ENCODE peak calls at places on chromosomes 7 and 10, in ten cellular contexts. B, C, I, F, D, R, E, V, W and S are unnamed samples.

GRCh38 chr7:86790383-86790782 is 146.7 kb downstream of the GRM3 start:
- DNase-seq in B (no peak), C (no peak), I (no peak), F (no peak), D (no peak), R (no peak), E (no peak), V (no peak), W (no peak), S (no peak)

GRCh38 chr10:2839081-2839725 is 228.1 kb upstream of the PFKP start:
- DNase-seq in B (no peak), C (peak; percentile 68), I (peak; percentile 91), F (peak; percentile 37), D (peak; percentile 9), R (no peak), E (no peak), V (no peak), W (no peak), S (peak; percentile 37)

GRCh38 chr10:25175527-25176420 is 973 bp downstream of the GPR158 start:
- DNase-seq in B (no peak), C (peak; percentile 79), I (peak; percentile 86), F (peak; percentile 28), D (no peak), R (no peak), E (no peak), V (no peak), W (no peak), S (peak; percentile 12)

GRCh38 chr7:109532262-109532992 is 962.8 kb downstream of the DNAJB9 start:
- DNase-seq in B (no peak), C (no peak), I (no peak), F (no peak), D (no peak), R (no peak), E (no peak), V (no peak), W (no peak), S (no peak)

GRCh38 chr7:70714506-70715038 is 417.4 kb upstream of the GALNT17 start:
- DNase-seq in B (no peak), C (no peak), I (no peak), F (no peak), D (no peak), R (no peak), E (no peak), V (no peak), W (no peak), S (no peak)

GRCh38 chr10:19891429-19891828 is 75.2 kb downstream of the PLXDC2 start:
- DNase-seq in B (no peak), C (peak; percentile 52), I (no peak), F (no peak), D (no peak), R (no peak), E (no peak), V (no peak), W (no peak), S (no peak)

GRCh38 chr10:33241351-33241750 is 93.1 kb downstream of the NRP1 start:
- DNase-seq in B (no peak), C (no peak), I (no peak), F (peak; percentile 39), D (no peak), R (no peak), E (no peak), V (no peak), W (no peak), S (no peak)

GRCh38 chr10:530717-531116 is 158.8 kb downstream of the DIP2C start:
- DNase-seq in B (no peak), C (no peak), I (no peak), F (no peak), D (no peak), R (no peak), E (no peak), V (peak; percentile 10), W (no peak), S (no peak)

GRCh38 chr10:120597902-120598301 is 140.9 kb downstream of the PLPP4 start:
- DNase-seq in B (no peak), C (no peak), I (peak; percentile 21), F (no peak), D (no peak), R (no peak), E (peak; percentile 3), V (no peak), W (no peak), S (no peak)
- H3K27me3 ChIP-seq in B (no peaks in the 10 kb centered on the region), C (no peaks in the 10 kb centered on the region), I (no peaks in the 10 kb centered on the region), F (no peaks in the 10 kb centered on the region), D (no peaks in the 10 kb centered on the region), R (no peaks in the 10 kb centered on the region), E (no peaks in the 10 kb centered on the region), V (no peaks in the 10 kb centered on the region), W (no peaks in the 10 kb centered on the region), S (no peaks in the 10 kb centered on the region)

GRCh38 chr10:22341936-22342222 is 3.4 kb upstream of the SPAG6 start:
- DNase-seq in B (no peak), C (no peak), I (no peak), F (no peak), D (no peak), R (no peak), E (no peak), V (no peak), W (no peak), S (no peak)

GRCh38 chr10:22338260-22338894 is 6.9 kb upstream of the SPAG6 start:
- DNase-seq in B (no peak), C (no peak), I (no peak), F (no peak), D (no peak), R (no peak), E (no peak), V (no peak), W (no peak), S (no peak)

GRCh38 chr10:22339761-22340361 is 5.4 kb upstream of the SPAG6 start:
- DNase-seq in B (no peak), C (no peak), I (no peak), F (no peak), D (no peak), R (peak; percentile 91), E (no peak), V (no peak), W (no peak), S (no peak)

GRCh38 chr10:22341190-22341935 is 3.9 kb upstream of the SPAG6 start:
- DNase-seq in B (no peak), C (peak; percentile 59), I (no peak), F (peak; percentile 69), D (no peak), R (peak; percentile 47), E (no peak), V (no peak), W (no peak), S (no peak)

DNA sequence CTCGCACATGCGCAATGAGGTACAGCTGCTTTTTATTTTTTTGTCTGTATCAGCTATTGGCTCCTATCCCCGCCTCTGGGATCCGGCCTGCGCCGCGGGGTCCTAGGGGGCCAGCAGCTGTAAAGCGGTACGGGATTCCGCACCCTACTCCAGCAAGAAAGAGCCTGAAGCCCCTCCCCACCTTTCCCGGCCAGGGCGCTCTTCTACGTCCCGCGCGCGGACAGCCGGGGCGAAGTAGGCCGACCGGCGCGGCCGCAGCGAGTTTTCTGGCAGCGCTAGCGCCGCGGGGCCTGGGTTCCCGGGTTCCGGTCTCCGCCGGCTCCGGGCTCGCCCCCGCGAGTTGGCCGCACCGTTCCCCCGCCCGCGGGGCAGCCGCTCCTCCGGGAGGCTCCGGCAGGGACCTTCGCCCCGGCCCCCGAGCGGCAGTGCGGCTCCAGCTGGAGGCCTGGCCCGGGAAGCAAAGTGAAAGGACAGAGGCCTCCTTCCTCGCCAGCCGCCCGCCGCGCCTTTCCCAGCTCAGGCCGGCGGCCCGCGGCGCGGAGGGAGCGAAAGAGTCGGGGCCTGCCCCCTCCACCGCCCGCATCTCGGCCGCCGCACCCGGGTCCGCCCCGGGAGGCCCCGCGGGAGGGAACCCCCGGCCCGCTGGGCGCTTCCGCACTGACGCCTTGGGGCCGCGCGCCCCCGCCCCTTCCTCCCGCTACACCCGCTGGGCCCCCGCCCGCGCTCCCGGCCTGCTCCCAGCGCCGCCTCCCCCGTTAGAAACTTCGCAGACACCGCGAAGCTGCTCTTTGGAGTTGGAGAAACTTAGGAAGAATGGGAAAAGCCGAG is 4.7 kb upstream of the SPAG6 start:
- DNase-seq in B (peak; percentile 74), C (peak; percentile 80), I (peak; percentile 86), F (peak; percentile 83), D (peak; percentile 66), R (no peak), E (peak; percentile 60), V (peak; percentile 60), W (no peak), S (peak; percentile 77)
- H3K27me3 ChIP-seq in B (peaks cover 90% of the 10 kb centered on the region), C (peaks cover 93% of the 10 kb centered on the region), I (peaks cover 95% of the 10 kb centered on the region), F (peaks cover 84% of the 10 kb centered on the region), D (peaks cover 94% of the 10 kb centered on the region), R (peaks cover 70% of the 10 kb centered on the region), E (peaks cover 85% of the 10 kb centered on the region), V (peaks cover 73% of the 10 kb centered on the region), W (peaks cover 34% of the 10 kb centered on the region), S (peaks cover 86% of the 10 kb centered on the region)

GRCh38 chr7:157963526-157963925 is 624.1 kb downstream of the PTPRN2 start:
- DNase-seq in B (no peak), C (no peak), I (peak; percentile 26), F (no peak), D (no peak), R (no peak), E (no peak), V (no peak), W (no peak), S (no peak)

GRCh38 chr7:157964016-157964415 is 623.6 kb downstream of the PTPRN2 start:
- DNase-seq in B (no peak), C (no peak), I (no peak), F (no peak), D (no peak), R (no peak), E (no peak), V (no peak), W (no peak), S (no peak)

GRCh38 chr7:157961731-157962457 is 625.1 kb downstream of the DNAJB6 start:
- DNase-seq in B (no peak), C (no peak), I (peak; percentile 65), F (no peak), D (no peak), R (no peak), E (no peak), V (no peak), W (no peak), S (no peak)

GRCh38 chr7:157964521-157964920 is 623.1 kb downstream of the PTPRN2 start:
- DNase-seq in B (no peak), C (no peak), I (peak; percentile 35), F (no peak), D (no peak), R (no peak), E (no peak), V (no peak), W (no peak), S (no peak)

GRCh38 chr7:157962458-157963306 is 624.9 kb downstream of the PTPRN2 start:
- DNase-seq in B (no peak), C (no peak), I (no peak), F (no peak), D (no peak), R (no peak), E (no peak), V (no peak), W (no peak), S (no peak)
- H3K27me3 ChIP-seq in B (no peaks in the 10 kb centered on the region), C (peaks cover 7% of the 10 kb centered on the region), I (no peaks in the 10 kb centered on the region), F (no peaks in the 10 kb centered on the region), D (peaks cover 73% of the 10 kb centered on the region), R (no peaks in the 10 kb centered on the region), E (no peaks in the 10 kb centered on the region), V (no peaks in the 10 kb centered on the region), W (no peaks in the 10 kb centered on the region), S (no peaks in the 10 kb centered on the region)

DNA sequence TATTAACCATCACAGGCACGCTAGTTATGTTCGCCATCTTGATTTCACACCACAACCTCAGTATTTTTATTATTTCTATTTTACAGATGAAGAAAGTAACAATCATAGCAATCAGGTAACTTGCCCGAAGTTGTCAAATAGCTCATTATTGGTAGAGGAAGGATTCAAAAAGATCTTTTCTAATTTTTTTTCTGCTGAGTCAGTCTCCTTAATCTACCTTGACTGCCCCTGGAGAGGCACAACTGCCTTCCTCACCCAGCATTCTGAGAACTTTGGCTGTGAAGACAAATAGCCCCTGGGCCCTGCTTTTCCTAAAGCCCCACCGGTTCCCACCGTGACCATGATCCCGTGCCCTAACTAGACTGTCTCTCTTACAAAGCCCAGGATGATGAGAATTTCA is 99.2 kb downstream of the TRIL start:
- DNase-seq in B (no peak), C (no peak), I (no peak), F (no peak), D (no peak), R (no peak), E (no peak), V (no peak), W (no peak), S (no peak)
- H3K27me3 ChIP-seq in B (peaks cover 5% of the 10 kb centered on the region), C (no peaks in the 10 kb centered on the region), I (peaks cover 2% of the 10 kb centered on the region), F (no peaks in the 10 kb centered on the region), D (peaks cover 11% of the 10 kb centered on the region), R (no peaks in the 10 kb centered on the region), E (peaks cover 6% of the 10 kb centered on the region), V (no peaks in the 10 kb centered on the region), W (no peaks in the 10 kb centered on the region), S (peaks cover 2% of the 10 kb centered on the region)